ENCODE peak calls at places on chromosomes 5 and 9, in five cellular contexts. Q, M, W, E and S are unnamed samples.

GRCh38 chr5:42993516-42994284 is 46.4 kb downstream of the ANXA2R start:
- DNase-seq in E (peak; percentile 75), W (no peak), Q (no peak), M (peak; percentile 89), S (no peak)

GRCh38 chr5:26757941-26758340 is 280.4 kb downstream of the CDH9 start:
- DNase-seq in Q (no peak), M (no peak), W (no peak), E (no peak), S (peak; percentile 13)

GRCh38 chr9:122206118-122207046 is 22.4 kb downstream of the LHX6 start:
- DNase-seq in E (no peak), W (no peak), Q (no peak), M (peak; percentile 80), S (no peak)

GRCh38 chr5:169964247-169964646 is 16.0 kb downstream of the INSYN2B start:
- DNase-seq in M (no peak), E (no peak), W (no peak), Q (no peak), S (no peak)

GRCh38 chr9:116075191-116075590 is 78.4 kb upstream of the PAPPA start:
- DNase-seq in Q (no peak), W (no peak), M (peak; percentile 97), E (no peak), S (peak; percentile 38)

GRCh38 chr5:134813407-134813806 is 32.4 kb upstream of the C5orf24 start:
- DNase-seq in Q (no peak), E (no peak), W (peak; percentile 17), M (no peak), S (no peak)

GRCh38 chr9:14373319-14373632 is 59.3 kb upstream of the NFIB start:
- DNase-seq in W (no peak), E (no peak), M (peak; percentile 38), Q (no peak), S (no peak)

GRCh38 chr5:78534148-78535009 is 114.2 kb downstream of the LHFPL2 start:
- DNase-seq in M (peak; percentile 72), Q (no peak), E (no peak), W (no peak), S (no peak)

GRCh38 chr5:82319977-82320376 is 41.8 kb upstream of the RPS23 start:
- DNase-seq in E (no peak), W (no peak), M (no peak), Q (no peak), S (no peak)

GRCh38 chr5:82325155-82325554 is 47.0 kb upstream of the RPS23 start:
- DNase-seq in W (no peak), E (no peak), Q (no peak), M (no peak), S (no peak)

GRCh38 chr5:82319192-82319591 is 41.0 kb upstream of the RPS23 start:
- DNase-seq in W (no peak), E (no peak), Q (no peak), M (no peak), S (no peak)

GRCh38 chr5:82314964-82315728 is 37.0 kb upstream of the RPS23 start:
- DNase-seq in W (no peak), M (peak; percentile 61), E (no peak), Q (no peak), S (no peak)

DNA sequence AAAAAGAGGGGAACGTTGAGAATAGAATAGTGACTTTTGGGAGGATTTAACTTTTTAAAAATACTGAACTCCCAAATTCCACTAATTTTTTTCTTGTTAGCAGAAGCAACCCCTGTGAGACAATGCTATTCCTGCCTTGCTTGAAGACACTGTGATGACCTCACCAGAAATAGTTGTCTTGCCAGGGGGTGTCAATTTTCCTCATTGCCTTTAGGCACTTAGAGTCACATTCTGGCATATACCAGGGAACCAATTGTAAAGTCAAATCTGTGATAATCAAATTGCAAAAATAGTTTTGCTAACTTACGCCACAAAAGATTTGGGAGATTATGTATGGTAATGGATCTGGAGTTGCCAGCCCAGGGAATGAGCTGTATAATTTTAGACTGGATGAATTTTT is 42.8 kb upstream of the RPS23 start:
- DNase-seq in E (no peak), W (no peak), Q (no peak), M (no peak), S (no peak)
- TF ChIP-seq SMC3 in E (no peak), W (no peak), Q (no peak), M (no peak), S (no peak)

GRCh38 chr9:132141364-132141947 is 20.4 kb upstream of the NTNG2 start:
- DNase-seq in W (no peak), E (no peak), M (no peak), Q (no peak), S (no peak)
- TF ChIP-seq SMC3 in W (no peak), E (no peak), M (no peak), Q (no peak), S (no peak)

GRCh38 chr5:1448511-1449011 is 3.3 kb upstream of the SLC6A3 start:
- DNase-seq in M (no peak), Q (no peak), E (no peak), W (no peak), S (no peak)
- TF ChIP-seq SMC3 in M (no peak), Q (no peak), E (no peak), W (no peak), S (no peak)

GRCh38 chr9:123206064-123206463 is 62.3 kb downstream of the STRBP start:
- DNase-seq in W (no peak), E (no peak), Q (no peak), M (no peak), S (no peak)

GRCh38 chr9:123211081-123211480 is 57.3 kb downstream of the STRBP start:
- DNase-seq in M (no peak), E (no peak), W (no peak), Q (no peak), S (no peak)

DNA sequence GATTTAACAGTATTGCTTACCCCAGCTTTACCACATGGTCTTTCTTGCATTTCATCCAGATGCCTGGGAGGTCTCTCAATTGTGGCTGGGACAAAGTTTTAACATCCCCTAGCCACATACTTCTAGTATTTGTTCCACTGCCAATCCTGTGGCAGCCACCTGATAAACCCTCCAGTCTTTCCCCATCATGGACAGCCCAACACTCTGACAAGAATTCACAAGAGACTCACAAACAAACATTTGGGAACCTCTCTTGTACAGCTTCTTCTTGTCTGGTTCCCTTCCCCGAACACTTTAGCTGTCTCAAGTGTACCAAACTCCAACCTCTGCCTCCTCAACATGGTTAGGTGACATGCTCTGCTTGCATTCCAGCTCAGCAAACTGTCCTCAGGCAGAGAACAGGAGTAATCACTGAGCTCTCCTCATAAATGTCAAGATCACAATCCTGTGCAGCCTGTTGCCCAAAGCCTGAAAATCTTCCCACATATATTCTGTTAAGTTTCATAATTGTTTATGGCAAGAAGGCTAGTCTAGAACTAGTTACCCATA is 59.7 kb downstream of the STRBP start:
- DNase-seq in E (no peak), Q (no peak), W (no peak), M (no peak), S (no peak)
- TF ChIP-seq SMC3 in E (no peak), Q (no peak), W (no peak), M (no peak), S (no peak)

DNA sequence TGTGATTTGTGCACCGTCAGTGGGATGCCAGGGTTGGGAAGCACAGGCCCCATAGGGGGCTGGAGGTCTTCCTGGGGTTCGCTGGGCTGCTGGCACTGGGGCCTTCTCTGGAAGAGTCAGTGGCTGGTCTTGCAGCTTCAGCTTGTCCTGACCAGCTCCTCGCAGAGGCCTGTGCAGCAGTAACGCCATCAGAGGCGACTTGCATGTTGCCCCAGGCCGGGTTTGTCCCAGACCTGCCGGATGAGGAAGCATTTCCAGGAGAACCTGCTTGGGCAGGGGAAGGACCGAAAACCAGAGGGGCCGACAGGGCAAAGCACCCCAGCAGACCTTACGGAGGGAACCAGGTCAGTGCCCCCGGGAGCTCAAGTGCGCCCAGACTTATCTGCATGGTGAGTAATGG is 54.7 kb upstream of the IRX2 start:
- DNase-seq in M (no peak), Q (no peak), W (no peak), E (no peak), S (no peak)
- TF ChIP-seq SMC3 in M (no peak), Q (no peak), W (no peak), E (no peak), S (no peak)

GRCh38 chr9:107600060-107600573 is 110.5 kb upstream of the KLF4 start:
- DNase-seq in W (no peak), E (no peak), M (no peak), Q (no peak), S (no peak)
- TF ChIP-seq SMC3 in W (no peak), E (no peak), M (no peak), Q (no peak), S (no peak)